ENCODE peak calls at places on chromosome 13, in nine cellular contexts. I is stimulated activated CD4-positive, alpha-beta T cell treated with anti-CD3 and anti-CD28 coated beads, Interleukin-1b, Interleukin-23, amount 100 ng/mL, for 24 hours; C is GM04504; T is stimulated activated CD8-positive, alpha-beta memory T cell treated with anti-CD3 and anti-CD28 coated beads, Interleukin-12 subunit alpha, Interleukin-12 subunit beta, amount 100 ng/mL, for 4 hours; L is endothelial cell; F is AG04449; R is HT1080; X is anterior cingulate cortex; D is activated CD4-positive, alpha-beta T cell treated with anti-CD3 and anti-CD28 coated beads for 48 hours. A is an unnamed sample.

GRCh38 chr13:112444001-112444311 is 67.8 kb downstream of the SPACA7 start:
- DNase-seq in T (no peak), X (peak; percentile 22), R (peak; percentile 59), C (no peak), F (no peak), D (peak; percentile 78), L (peak; percentile 89), I (peak; percentile 14), A (peak; percentile 94)

GRCh38 chr13:20263393-20264044 is 31.4 kb upstream of the GJB6 start:
- DNase-seq in R (no peak), I (no peak), C (no peak), T (no peak), F (no peak), L (no peak), D (no peak), X (no peak), A (no peak)

GRCh38 chr13:33194820-33195692 is 90.5 kb downstream of the STARD13 start:
- DNase-seq in X (no peak), I (no peak), R (peak; percentile 61), D (no peak), F (peak; percentile 93), T (no peak), C (peak; percentile 80), L (no peak), A (no peak)

GRCh38 chr13:114108894-114109293 is 23.5 kb downstream of the RASA3 start:
- DNase-seq in D (no peak), T (no peak), F (no peak), C (no peak), X (no peak), R (no peak), I (no peak), L (no peak), A (peak; percentile 5)

GRCh38 chr13:24834902-24835510 is 71.0 kb downstream of the RNF17 start:
- DNase-seq in I (no peak), L (no peak), R (no peak), X (no peak), D (no peak), T (no peak), F (no peak), C (no peak), A (no peak)

GRCh38 chr13:72431981-72432617 is 295.3 kb downstream of the MZT1 start:
- DNase-seq in R (no peak), L (no peak), F (no peak), D (no peak), I (no peak), T (no peak), C (no peak), X (no peak), A (no peak)

GRCh38 chr13:99965329-99966000 is 6.1 kb downstream of the ZIC5 start:
- DNase-seq in T (no peak), F (no peak), R (no peak), D (no peak), L (no peak), C (no peak), I (no peak), X (no peak), A (no peak)

GRCh38 chr13:41456768-41457588 is at the start of gene RGCC:
- DNase-seq in L (peak; percentile 62), D (peak; percentile 95), C (peak; percentile 16), F (no peak), X (peak; percentile 61), R (no peak), T (peak; percentile 95), I (peak; percentile 76), A (peak; percentile 80)

GRCh38 chr13:110529522-110530311 is 31.8 kb downstream of the RAB20 start:
- DNase-seq in C (no peak), L (no peak), I (no peak), F (no peak), D (no peak), R (no peak), T (no peak), X (no peak), A (no peak)

GRCh38 chr13:44759222-44759721 is 183.1 kb upstream of the TSC22D1 start:
- DNase-seq in C (no peak), F (no peak), T (no peak), L (no peak), I (no peak), X (no peak), R (peak; percentile 49), D (no peak), A (no peak)

GRCh38 chr13:63492604-63493003 is 2077.0 kb upstream of the PCDH20 start:
- DNase-seq in R (no peak), I (no peak), C (no peak), L (no peak), F (no peak), D (no peak), X (no peak), T (no peak), A (no peak)

A was measured in WTC11.